ENCODE peak calls at places on chromosome 19, in six cellular contexts. C, U, H, Z, V and N are unnamed samples.

GRCh38 chr19:39497850-39498261 is 891 bp upstream of the DLL3 start:
- DNase-seq in C (peak; percentile 89), H (peak; percentile 36), V (no peak), U (peak; percentile 79), Z (no peak), N (peak; percentile 88)

GRCh38 chr19:32475393-32475792 is 69.8 kb downstream of the DPY19L3 start:
- DNase-seq in V (no peak), H (no peak), U (no peak), C (no peak), Z (no peak), N (no peak)

GRCh38 chr19:827710-828321 is at the start of gene AZU1:
- DNase-seq in C (no peak), Z (no peak), H (no peak), V (peak; percentile 89), U (no peak), N (no peak)

GRCh38 chr19:8141726-8142524 is 7.5 kb downstream of the FBN3 start:
- DNase-seq in H (no peak), C (no peak), Z (no peak), V (no peak), U (no peak), N (peak; percentile 28)

GRCh38 chr19:29260477-29261317 is 47.7 kb upstream of the UQCRFS1 start:
- DNase-seq in V (peak; percentile 14), U (peak; percentile 66), H (peak; percentile 49), C (peak; percentile 75), Z (peak; percentile 18), N (peak; percentile 52)

GRCh38 chr19:49818691-49819331 is 722 bp downstream of the MED25 start:
- DNase-seq in Z (no peak), H (no peak), U (peak; percentile 50), V (no peak), C (no peak), N (no peak)

GRCh38 chr19:4967738-4968461 is 1.0 kb upstream of the KDM4B start:
- DNase-seq in Z (no peak), V (peak; percentile 83), H (no peak), C (no peak), U (peak; percentile 52), N (no peak)

GRCh38 chr19:35153701-35154534 is 617 bp upstream of the FXYD5 start:
- DNase-seq in C (peak; percentile 88), U (peak; percentile 85), H (no peak), V (peak; percentile 46), Z (no peak), N (peak; percentile 79)

GRCh38 chr19:14418743-14419037 is 451 bp downstream of the DDX39A start:
- DNase-seq in C (no peak), U (no peak), V (no peak), Z (no peak), H (no peak), N (no peak)

GRCh38 chr19:33609353-33609752 is 12.4 kb upstream of the CHST8 start:
- DNase-seq in C (no peak), Z (no peak), H (no peak), U (no peak), V (no peak), N (no peak)

GRCh38 chr19:40216777-40217026 is 1.5 kb downstream of the TTC9B start:
- DNase-seq in U (no peak), Z (no peak), H (no peak), V (no peak), C (no peak), N (no peak)

GRCh38 chr19:44553478-44554171 is 24.1 kb upstream of the CEACAM20 start:
- DNase-seq in V (no peak), C (no peak), U (peak; percentile 83), Z (no peak), H (no peak), N (no peak)
- TF ChIP-seq REST in V (no peak), C (no peak), U (no peak), Z (no peak), H (no peak), N (no peak)

GRCh38 chr19:48353682-48354081 is 10.1 kb downstream of the TMEM143 start:
- DNase-seq in C (no peak), U (peak; percentile 46), V (no peak), Z (no peak), H (no peak), N (no peak)
- TF ChIP-seq REST in C (no peak), U (no peak), V (no peak), Z (no peak), H (no peak), N (no peak)

GRCh38 chr19:3955688-3956087 is 15.2 kb downstream of the DAPK3 start:
- DNase-seq in C (no peak), Z (no peak), V (no peak), H (no peak), U (no peak), N (no peak)

GRCh38 chr19:3954107-3954506 is 16.8 kb downstream of the DAPK3 start:
- DNase-seq in H (no peak), V (no peak), C (no peak), U (no peak), Z (no peak), N (no peak)

GRCh38 chr19:3949294-3949693 is 16.4 kb downstream of the NMRK2 start:
- DNase-seq in H (no peak), Z (no peak), V (no peak), C (no peak), U (no peak), N (no peak)

GRCh38 chr19:3949997-3950859 is 17.4 kb downstream of the NMRK2 start:
- DNase-seq in U (peak; percentile 42), V (no peak), H (no peak), C (no peak), Z (no peak), N (no peak)

DNA sequence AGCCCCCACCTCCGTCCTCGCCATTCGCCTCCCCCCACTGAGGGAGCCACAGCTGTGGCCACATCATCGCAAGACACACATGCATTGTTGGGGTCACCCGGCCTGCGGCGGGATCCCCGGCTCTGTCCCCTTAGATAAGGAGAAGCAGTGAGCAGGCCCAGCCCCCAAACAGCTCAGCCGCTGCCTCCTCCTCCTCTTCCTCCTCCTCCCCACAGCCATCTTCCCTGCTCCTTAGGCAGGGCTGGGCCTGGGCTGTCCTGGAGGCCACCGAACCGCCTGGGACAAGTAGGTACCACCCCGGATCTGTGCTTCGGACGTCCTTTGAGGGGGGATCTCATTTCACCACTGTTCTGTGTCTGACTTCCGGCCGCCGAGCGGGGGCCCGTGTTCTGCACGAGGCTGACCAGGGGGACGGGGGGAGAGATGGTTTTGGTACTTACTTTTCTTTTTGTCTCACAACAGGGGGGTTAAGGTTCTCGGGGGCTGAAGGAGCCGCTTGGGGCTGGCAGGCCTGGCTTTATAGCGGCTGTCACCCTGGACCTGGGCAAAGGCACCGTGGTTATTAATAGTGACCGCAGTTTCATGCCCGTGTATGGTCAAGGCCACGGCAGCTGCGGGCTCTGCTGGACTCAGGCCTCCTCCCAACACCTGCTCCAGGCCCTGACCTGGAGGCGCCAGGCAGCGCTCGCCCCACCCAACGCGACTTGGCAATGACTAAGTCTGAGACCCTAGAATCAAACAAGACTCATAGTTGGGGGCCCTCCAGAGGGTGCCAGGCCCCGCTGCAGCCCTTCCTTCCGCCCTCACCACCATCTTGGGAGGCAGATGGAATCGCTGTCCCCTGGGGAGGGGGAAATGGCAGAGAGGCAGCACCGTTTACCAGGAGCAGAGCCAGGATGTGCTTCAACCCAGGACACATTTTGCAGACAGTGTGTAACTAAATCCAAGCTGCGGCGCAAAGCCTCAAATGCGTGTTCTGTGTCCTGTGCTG is 18.3 kb downstream of the NMRK2 start:
- DNase-seq in H (no peak), U (peak; percentile 91), V (no peak), C (no peak), Z (no peak), N (no peak)
- TF ChIP-seq REST in H (no peak), U (no peak), V (no peak), C (no peak), Z (no peak), N (no peak)

GRCh38 chr19:47021536-47022139 is 2.0 kb downstream of the NPAS1 start:
- DNase-seq in U (no peak), C (peak; percentile 77), H (no peak), V (no peak), Z (no peak), N (peak; percentile 69)

GRCh38 chr19:47019431-47020041 is at the start of gene NPAS1:
- DNase-seq in H (no peak), V (no peak), C (peak; percentile 59), Z (no peak), U (peak; percentile 40), N (peak; percentile 75)

GRCh38 chr19:47020132-47020805 is 632 bp downstream of the NPAS1 start:
- DNase-seq in V (no peak), U (no peak), Z (no peak), H (no peak), C (peak; percentile 78), N (peak; percentile 56)

GRCh38 chr19:47020992-47021496 is 1.4 kb downstream of the NPAS1 start:
- DNase-seq in Z (no peak), C (peak; percentile 69), U (peak; percentile 37), V (no peak), H (no peak), N (peak; percentile 65)

DNA sequence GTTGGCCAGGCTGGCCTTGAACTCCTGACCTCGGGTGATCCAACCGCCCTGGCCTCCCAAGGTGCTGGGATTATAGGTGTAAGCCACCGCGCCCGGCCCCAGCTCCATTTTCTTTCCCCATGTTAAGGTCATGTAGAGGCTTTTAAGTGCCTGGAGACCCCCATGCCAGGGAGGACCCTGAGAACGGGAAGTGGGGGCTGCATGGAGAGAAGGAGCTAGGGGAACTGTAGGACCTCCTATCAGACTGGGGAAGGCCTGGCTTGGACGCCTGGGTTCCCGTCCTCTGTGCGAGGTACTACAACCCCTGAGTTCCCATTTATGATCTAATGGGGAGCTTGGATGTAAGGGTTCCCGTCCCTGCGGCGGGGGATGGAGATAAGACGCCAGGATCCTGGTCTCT is 714 bp upstream of the NPAS1 start:
- DNase-seq in U (no peak), Z (no peak), V (no peak), C (no peak), H (no peak), N (no peak)
- TF ChIP-seq REST in U (no peak), Z (no peak), V (no peak), C (no peak), H (no peak), N (no peak)

GRCh38 chr19:52524086-52524485 is 3.4 kb upstream of the ZNF808 start:
- DNase-seq in V (no peak), C (no peak), H (no peak), U (no peak), Z (no peak), N (no peak)

GRCh38 chr19:52522555-52522954 is 4.9 kb upstream of the ZNF808 start:
- DNase-seq in C (peak; percentile 90), U (peak; percentile 23), H (no peak), Z (no peak), V (no peak), N (peak; percentile 14)

GRCh38 chr19:52532480-52532879 is 5.0 kb downstream of the ZNF808 start:
- DNase-seq in C (no peak), H (no peak), U (no peak), Z (no peak), V (no peak), N (no peak)

GRCh38 chr19:52527134-52527953 is at the start of gene ZNF808:
- DNase-seq in Z (peak; percentile 48), C (peak; percentile 98), H (peak; percentile 85), U (peak; percentile 95), V (peak; percentile 89), N (peak; percentile 92)

DNA sequence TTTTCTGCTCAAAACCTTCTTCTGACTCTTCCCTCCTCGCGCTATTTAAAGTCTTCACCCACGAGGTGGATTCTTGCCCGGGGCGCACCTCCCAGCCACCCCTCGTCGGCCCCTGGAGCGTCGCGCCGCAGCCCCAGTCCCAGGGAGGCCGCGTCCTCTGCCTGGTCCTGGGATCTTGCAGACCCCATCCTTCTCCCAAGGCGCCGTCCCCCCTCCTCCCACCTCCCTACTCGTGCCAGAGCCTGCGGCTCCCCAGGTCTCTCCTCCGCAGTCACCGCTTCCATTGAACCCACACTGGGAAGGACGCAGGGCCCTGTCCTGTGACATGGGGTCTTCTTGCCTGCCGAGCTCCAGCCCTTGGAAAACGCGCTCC is 472 bp downstream of the ZNF808 start:
- DNase-seq in U (peak; percentile 13), H (no peak), Z (no peak), V (no peak), C (peak; percentile 46), N (peak; percentile 45)
- TF ChIP-seq REST in U (no peak), H (no peak), Z (no peak), V (no peak), C (no peak), N (no peak)